ENCODE peak calls at places on chromosomes 4 and X, in six cellular contexts. S is breast epithelium, A is transverse colon, V is SK-N-SH, M is sigmoid colon, C is stomach. J is an unnamed sample.

GRCh38 chr4:185312699-185313098 is 83.0 kb downstream of the LRP2BP start:
- DNase-seq in S (no peak), A (no peak), V (no peak), M (no peak), C (no peak), J (no peak)

GRCh38 chrX:53080628-53081580 is 1.3 kb upstream of the TSPYL2 start:
- DNase-seq in S (no peak), A (no peak), V (no peak), M (no peak), C (no peak), J (no peak)

GRCh38 chr4:82792912-82793649 is 5.5 kb downstream of the SCD5 start:
- DNase-seq in S (no peak), A (no peak), V (no peak), M (no peak), C (no peak), J (no peak)

GRCh38 chr4:56728512-56728911 is 47.4 kb upstream of the HOPX start:
- DNase-seq in S (peak; percentile 30), A (peak; percentile 91), V (no peak), M (peak; percentile 96), C (peak; percentile 34), J (peak; percentile 93)

GRCh38 chrX:40012800-40013682 is 84.7 kb downstream of the BCOR start:
- DNase-seq in S (peak; percentile 46), A (peak; percentile 87), V (no peak), M (peak; percentile 88), C (peak; percentile 70), J (peak; percentile 70)

GRCh38 chr4:86453044-86453501 is 93.2 kb upstream of the MAPK10 start:
- DNase-seq in S (no peak), A (no peak), V (no peak), M (peak; percentile 66), C (no peak), J (peak; percentile 37)

GRCh38 chrX:24248042-24248441 is 65.8 kb downstream of the SUPT20HL2 start:
- DNase-seq in S (no peak), A (no peak), V (no peak), M (no peak), C (no peak), J (no peak)

GRCh38 chr4:24321151-24321550 is 263.2 kb downstream of the DHX15 start:
- DNase-seq in S (no peak), A (no peak), V (no peak), M (no peak), C (no peak), J (no peak)

GRCh38 chr4:151324449-151325319 is 721 bp downstream of the SH3D19 start:
- DNase-seq in S (peak; percentile 42), A (peak; percentile 78), V (peak; percentile 64), M (peak; percentile 77), C (peak; percentile 48), J (peak; percentile 40)
- TF ChIP-seq POLR2AphosphoS5 in S (no peak), A (peak; percentile 83), V (no peak), M (peak; percentile 37), C (peak; percentile 45), J (no peak)

GRCh38 chrX:139058831-139059495 is 347.4 kb upstream of the FGF13 start:
- DNase-seq in S (no peak), A (no peak), V (no peak), M (no peak), C (no peak), J (no peak)
- TF ChIP-seq POLR2AphosphoS5 in S (no peak), A (no peak), V (no peak), M (no peak), C (no peak), J (no peak)

GRCh38 chrX:281166-281999 is at the start of gene PLCXD1:
- DNase-seq in S (no peak), A (no peak), V (peak; percentile 84), M (peak; percentile 52), C (peak; percentile 32), J (no peak)
- TF ChIP-seq POLR2AphosphoS5 in S (no peak), A (no peak), V (peak; percentile 22), M (no peak), C (no peak), J (no peak)

DNA sequence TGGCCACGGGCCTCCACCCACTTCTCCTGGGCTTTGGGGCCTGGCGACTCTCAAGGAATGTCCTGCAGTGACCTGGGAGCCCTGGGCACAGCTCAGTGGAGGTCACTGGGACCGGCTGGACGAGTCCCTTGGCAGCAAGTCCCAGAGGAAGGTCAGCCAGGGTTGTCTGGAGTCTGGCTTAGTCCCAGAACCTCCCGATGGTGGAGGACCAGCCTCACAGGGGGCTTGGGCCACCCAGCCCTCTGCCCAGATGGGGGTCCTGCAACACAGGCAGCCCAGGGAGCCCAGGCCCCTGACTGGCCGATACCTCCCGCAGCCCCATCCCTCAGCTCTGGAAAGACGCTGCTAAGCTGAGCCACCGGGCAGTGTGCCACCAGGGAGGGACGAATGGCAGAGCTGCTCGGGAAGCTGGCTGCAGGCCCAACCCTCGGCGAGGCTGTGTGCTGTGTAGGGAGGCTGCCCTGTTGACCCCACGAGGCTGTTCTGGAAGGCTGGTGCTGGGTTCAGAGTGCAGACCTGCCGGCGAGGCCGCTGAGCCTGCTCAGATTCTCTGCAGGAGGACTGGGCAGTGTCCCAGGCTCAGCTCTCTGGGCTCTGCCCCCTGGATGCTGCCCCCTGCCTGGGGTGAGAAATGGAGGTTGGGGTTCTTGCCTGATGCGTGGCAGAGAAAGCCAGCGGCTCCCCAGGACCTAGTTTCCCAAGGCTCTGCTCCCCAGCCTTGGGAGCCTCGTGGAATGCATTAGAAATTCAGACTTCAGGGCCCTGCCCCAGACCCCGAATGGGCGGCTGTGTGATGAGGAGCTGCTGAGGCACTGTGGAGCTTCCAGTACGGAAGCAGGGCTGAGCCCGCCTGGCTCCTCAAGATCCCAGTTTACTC is 61.7 kb downstream of the ADRA2C start:
- DNase-seq in S (peak; percentile 60), A (peak; percentile 78), V (peak; percentile 93), M (peak; percentile 84), C (peak; percentile 95), J (peak; percentile 55)
- TF ChIP-seq POLR2AphosphoS5 in S (no peak), A (no peak), V (no peak), M (no peak), C (peak; percentile 5), J (no peak)

GRCh38 chr4:16857425-16857824 is 41.0 kb downstream of the LDB2 start:
- DNase-seq in S (no peak), A (no peak), V (no peak), M (no peak), C (no peak), J (no peak)
- TF ChIP-seq POLR2AphosphoS5 in S (no peak), A (no peak), V (no peak), M (no peak), C (no peak), J (no peak)

DNA sequence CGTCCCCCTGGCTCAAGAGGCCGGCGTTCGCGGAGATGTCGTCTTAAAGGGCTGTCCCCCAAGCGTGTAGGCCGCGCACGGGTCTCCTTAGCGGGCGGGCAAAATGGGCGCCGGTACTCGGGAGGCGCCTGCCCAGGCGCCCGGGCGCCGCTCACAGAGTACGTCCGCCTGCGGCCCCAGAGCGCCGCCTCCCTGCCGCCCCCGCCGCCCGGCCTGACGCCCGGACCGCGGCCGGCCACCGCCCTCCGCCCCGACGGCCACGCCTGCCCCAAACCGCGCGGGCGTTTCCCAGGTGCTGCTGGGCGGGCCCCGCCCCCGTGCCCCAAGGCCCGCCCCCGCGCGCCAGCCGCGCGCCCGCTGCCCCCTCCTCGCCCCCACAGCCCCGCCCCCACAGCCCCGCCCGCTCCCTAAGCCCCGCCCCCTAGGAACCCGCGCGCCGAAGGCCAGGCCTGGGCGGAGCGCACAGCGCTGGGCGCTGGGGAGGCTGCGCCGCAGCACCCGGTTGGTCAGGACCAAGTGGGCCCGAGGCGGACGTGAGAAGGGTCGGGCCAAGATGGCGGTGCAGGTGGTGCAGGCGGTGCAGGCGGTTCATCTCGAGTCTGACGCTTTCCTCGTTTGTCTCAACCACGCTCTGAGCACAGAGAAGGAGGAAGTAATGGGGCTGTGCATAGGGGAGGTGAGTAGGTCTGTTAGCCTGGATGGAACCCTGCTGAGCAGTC is at the start of the genes BRCC3, CMC4 and MTCP1:
- DNase-seq in S (peak; percentile 62), A (peak; percentile 85), V (peak; percentile 93), M (peak; percentile 89), C (peak; percentile 85), J (peak; percentile 73)
- TF ChIP-seq POLR2AphosphoS5 in S (no peak), A (peak; percentile 71), V (peak; percentile 67), M (peak; percentile 73), C (peak; percentile 57), J (peak; percentile 64)

GRCh38 chr4:75031746-75032145 is 98.8 kb downstream of the PARM1 start:
- DNase-seq in S (no peak), A (no peak), V (no peak), M (no peak), C (no peak), J (no peak)

GRCh38 chr4:75025432-75025831 is 92.5 kb downstream of the PARM1 start:
- DNase-seq in S (no peak), A (no peak), V (no peak), M (no peak), C (no peak), J (no peak)

GRCh38 chr4:75030028-75030427 is 97.1 kb downstream of the PARM1 start:
- DNase-seq in S (no peak), A (no peak), V (no peak), M (no peak), C (no peak), J (no peak)

GRCh38 chr4:75030649-75031235 is 97.8 kb downstream of the PARM1 start:
- DNase-seq in S (no peak), A (peak; percentile 82), V (no peak), M (no peak), C (no peak), J (no peak)

GRCh38 chr4:75028196-75028854 is 95.4 kb downstream of the PARM1 start:
- DNase-seq in S (no peak), A (no peak), V (no peak), M (no peak), C (no peak), J (no peak)
- TF ChIP-seq POLR2AphosphoS5 in S (no peak), A (no peak), V (no peak), M (no peak), C (no peak), J (no peak)

GRCh38 chr4:11485926-11486325 is 57.2 kb upstream of the HS3ST1 start:
- DNase-seq in S (no peak), A (no peak), V (no peak), M (no peak), C (no peak), J (no peak)

GRCh38 chr4:11475871-11476270 is 47.2 kb upstream of the HS3ST1 start:
- DNase-seq in S (no peak), A (no peak), V (no peak), M (no peak), C (no peak), J (no peak)

GRCh38 chr4:11483076-11483475 is 54.4 kb upstream of the HS3ST1 start:
- DNase-seq in S (no peak), A (no peak), V (no peak), M (no peak), C (no peak), J (no peak)

GRCh38 chr4:11480683-11481082 is 52.0 kb upstream of the HS3ST1 start:
- DNase-seq in S (no peak), A (no peak), V (no peak), M (peak; percentile 69), C (no peak), J (no peak)
- TF ChIP-seq POLR2AphosphoS5 in S (no peak), A (no peak), V (no peak), M (peak; percentile 33), C (no peak), J (no peak)